ENCODE peak calls at places on chromosomes 6 and 20, in ten cellular contexts. N, D, X, W, B, Z, F, E, O and I are unnamed samples.

GRCh38 chr20:10786678-10787077 is 112.9 kb upstream of the JAG1 start:
- DNase-seq in N (no peak), D (no peak), X (no peak), W (no peak), B (no peak), Z (no peak), F (no peak), E (no peak), O (no peak), I (no peak)

GRCh38 chr6:15715060-15715459 is 52.2 kb upstream of the DTNBP1 start:
- DNase-seq in N (no peak), D (no peak), X (no peak), W (peak), B (peak), Z (no peak), F (peak), E (peak), O (no peak), I (no peak)

GRCh38 chr6:13836170-13836569 is 21.8 kb upstream of the MCUR1 start:
- DNase-seq in N (no peak), D (no peak), X (no peak), W (no peak), B (no peak), Z (no peak), F (no peak), E (no peak), O (no peak), I (no peak)

GRCh38 chr6:158634695-158635426 is 9.7 kb downstream of the DYNLT1 start:
- DNase-seq in N (no peak), D (no peak), X (no peak), W (no peak), B (no peak), Z (no peak), F (no peak), E (peak), O (no peak), I (no peak)

GRCh38 chr6:40397287-40398033 is 189.7 kb downstream of the LRFN2 start:
- DNase-seq in N (no peak), D (no peak), X (no peak), W (no peak), B (no peak), Z (no peak), F (no peak), E (no peak), O (no peak), I (no peak)

GRCh38 chr6:139398658-139399057 is 24.2 kb upstream of the CITED2 start:
- DNase-seq in N (peak), D (no peak), X (no peak), W (no peak), B (no peak), Z (no peak), F (no peak), E (no peak), O (no peak), I (no peak)

GRCh38 chr6:134590449-134590848 is 272.5 kb upstream of the SGK1 start:
- DNase-seq in N (peak), D (no peak), X (no peak), W (peak), B (peak), Z (no peak), F (peak), E (no peak), O (no peak), I (no peak)

GRCh38 chr6:163490826-163491577 is 76.5 kb downstream of the QKI start:
- DNase-seq in N (peak), D (no peak), X (peak), W (no peak), B (no peak), Z (no peak), F (no peak), E (no peak), O (no peak), I (no peak)

GRCh38 chr6:131368077-131368911 is 204.7 kb upstream of the ARG1 start:
- DNase-seq in N (no peak), D (peak), X (peak), W (no peak), B (no peak), Z (no peak), F (no peak), E (no peak), O (peak), I (no peak)

GRCh38 chr20:651713-652610 is 1.0 kb downstream of the SRXN1 start:
- DNase-seq in N (no peak), D (peak), X (no peak), W (no peak), B (no peak), Z (no peak), F (no peak), E (peak), O (no peak), I (no peak)

GRCh38 chr20:11204926-11205768 is 531.3 kb upstream of the JAG1 start:
- DNase-seq in N (peak), D (peak), X (peak), W (peak), B (peak), Z (no peak), F (peak), E (no peak), O (peak), I (no peak)

GRCh38 chr6:164855281-164855680 is 454.1 kb downstream of the C6orf118 start:
- DNase-seq in N (no peak), D (no peak), X (no peak), W (no peak), B (no peak), Z (no peak), F (no peak), E (no peak), O (no peak), I (no peak)

GRCh38 chr6:161884782-161885181 is 610.9 kb upstream of the AGPAT4 start:
- DNase-seq in N (no peak), D (no peak), X (no peak), W (no peak), B (no peak), Z (no peak), F (no peak), E (no peak), O (no peak), I (no peak)

GRCh38 chr20:48295966-48296421 is 510.7 kb upstream of the SULF2 start:
- DNase-seq in N (peak), D (no peak), X (no peak), W (peak), B (peak), Z (no peak), F (no peak), E (no peak), O (no peak), I (no peak)

GRCh38 chr6:31557443-31558317 is 10.3 kb downstream of the NFKBIL1 start:
- DNase-seq in N (no peak), D (no peak), X (no peak), W (no peak), B (no peak), Z (no peak), F (no peak), E (no peak), O (no peak), I (no peak)

GRCh38 chr6:114158838-114159694 is 183.8 kb downstream of the HS3ST5 start:
- DNase-seq in N (no peak), D (no peak), X (no peak), W (no peak), B (no peak), Z (no peak), F (no peak), E (no peak), O (no peak), I (no peak)

GRCh38 chr20:24746351-24746685 is 202.8 kb upstream of the CST7 start:
- DNase-seq in N (no peak), D (no peak), X (no peak), W (no peak), B (peak), Z (no peak), F (peak), E (no peak), O (no peak), I (no peak)

GRCh38 chr6:109515781-109516409 is 32.9 kb upstream of the ZBTB24 start:
- DNase-seq in N (no peak), D (no peak), X (no peak), W (no peak), B (no peak), Z (no peak), F (no peak), E (no peak), O (peak), I (no peak)

GRCh38 chr6:84314377-84314898 is 87.0 kb upstream of the CEP162 start:
- DNase-seq in N (no peak), D (no peak), X (no peak), W (no peak), B (no peak), Z (no peak), F (no peak), E (no peak), O (no peak), I (no peak)

GRCh38 chr6:167092672-167093339 is 30.1 kb upstream of the CCR6 start:
- DNase-seq in N (no peak), D (no peak), X (no peak), W (no peak), B (no peak), Z (no peak), F (no peak), E (no peak), O (peak), I (peak)

GRCh38 chr6:108771421-108771820 is 76.8 kb upstream of the ARMC2 start:
- DNase-seq in N (no peak), D (no peak), X (no peak), W (no peak), B (no peak), Z (no peak), F (no peak), E (no peak), O (no peak), I (peak)

GRCh38 chr6:135789375-135789774 is 62.1 kb upstream of the PDE7B start:
- DNase-seq in N (no peak), D (no peak), X (no peak), W (no peak), B (no peak), Z (no peak), F (no peak), E (no peak), O (no peak), I (no peak)

GRCh38 chr6:80269331-80269730 is 162.9 kb downstream of the BCKDHB start:
- DNase-seq in N (no peak), D (no peak), X (no peak), W (no peak), B (no peak), Z (no peak), F (no peak), E (no peak), O (no peak), I (no peak)

GRCh38 chr6:135397172-135397952 is 100.2 kb downstream of the AHI1 start:
- DNase-seq in N (no peak), D (no peak), X (no peak), W (no peak), B (no peak), Z (no peak), F (no peak), E (no peak), O (peak), I (no peak)

GRCh38 chr6:140566706-140567330 is 1192.4 kb upstream of the CITED2 start:
- DNase-seq in N (peak), D (no peak), X (peak), W (peak), B (peak), Z (no peak), F (no peak), E (no peak), O (no peak), I (no peak)

GRCh38 chr6:1227935-1228753 is 83.8 kb upstream of the FOXQ1 start:
- DNase-seq in N (no peak), D (no peak), X (no peak), W (no peak), B (no peak), Z (no peak), F (no peak), E (no peak), O (no peak), I (no peak)

GRCh38 chr6:34536251-34536958 is 19.7 kb downstream of the SPDEF start:
- DNase-seq in N (no peak), D (no peak), X (no peak), W (no peak), B (no peak), Z (no peak), F (no peak), E (no peak), O (no peak), I (no peak)

GRCh38 chr20:8161262-8162071 is 29.4 kb downstream of the PLCB1 start:
- DNase-seq in N (peak), D (no peak), X (peak), W (peak), B (no peak), Z (no peak), F (no peak), E (no peak), O (no peak), I (no peak)

GRCh38 chr6:73139681-73140080 is 85.6 kb downstream of the KHDC1L start:
- DNase-seq in N (no peak), D (no peak), X (no peak), W (no peak), B (no peak), Z (no peak), F (no peak), E (no peak), O (no peak), I (no peak)

GRCh38 chr6:53986165-53986720 is 125.0 kb upstream of the MLIP start:
- DNase-seq in N (peak), D (no peak), X (peak), W (peak), B (peak), Z (peak), F (no peak), E (no peak), O (no peak), I (no peak)

GRCh38 chr6:170034294-170034693 is 256.6 kb downstream of the DLL1 start:
- DNase-seq in N (no peak), D (peak), X (no peak), W (no peak), B (no peak), Z (no peak), F (no peak), E (no peak), O (no peak), I (no peak)

GRCh38 chr20:61372151-61373054 is 120.3 kb downstream of the CDH4 start:
- DNase-seq in N (no peak), D (no peak), X (no peak), W (no peak), B (no peak), Z (no peak), F (no peak), E (no peak), O (no peak), I (no peak)

GRCh38 chr6:148492654-148493290 is 150.1 kb downstream of the SASH1 start:
- DNase-seq in N (no peak), D (no peak), X (no peak), W (no peak), B (no peak), Z (no peak), F (no peak), E (no peak), O (no peak), I (no peak)

GRCh38 chr6:154705471-154706113 is 27.6 kb upstream of the SCAF8 start:
- DNase-seq in N (no peak), D (no peak), X (no peak), W (no peak), B (peak), Z (no peak), F (no peak), E (no peak), O (no peak), I (no peak)

GRCh38 chr6:169172435-169172834 is 81.2 kb downstream of the THBS2 start:
- DNase-seq in N (peak), D (no peak), X (no peak), W (peak), B (peak), Z (no peak), F (peak), E (no peak), O (no peak), I (no peak)

GRCh38 chr6:27862396-27863061 is 49.7 kb downstream of the OR2B2 start:
- DNase-seq in N (peak), D (no peak), X (no peak), W (no peak), B (no peak), Z (no peak), F (no peak), E (no peak), O (no peak), I (no peak)

GRCh38 chr6:155387551-155387950 is 68.1 kb downstream of the NOX3 start:
- DNase-seq in N (no peak), D (no peak), X (no peak), W (no peak), B (no peak), Z (no peak), F (no peak), E (no peak), O (peak), I (no peak)

GRCh38 chr6:21816231-21816630 is 222.7 kb downstream of the SOX4 start:
- DNase-seq in N (no peak), D (no peak), X (no peak), W (no peak), B (no peak), Z (no peak), F (no peak), E (no peak), O (no peak), I (no peak)

GRCh38 chr6:101513181-101513580 is 119.7 kb downstream of the GRIK2 start:
- DNase-seq in N (no peak), D (no peak), X (no peak), W (no peak), B (no peak), Z (no peak), F (no peak), E (no peak), O (no peak), I (no peak)